ENCODE peak calls at places on chromosomes 7 and 10, in six cellular contexts. Q, W, T, E, X and V are unnamed samples.

GRCh38 chr10:130357226-130357625 is 221.0 kb downstream of the GLRX3 start:
- DNase-seq in T (no peak), W (no peak), Q (no peak), E (no peak), X (no peak), V (no peak)

GRCh38 chr7:90876701-90877100 is 280.6 kb downstream of the CDK14 start:
- DNase-seq in Q (no peak), E (no peak), W (no peak), X (no peak), T (no peak), V (no peak)

GRCh38 chr7:113548561-113548960 is 370.2 kb downstream of the PPP1R3A start:
- DNase-seq in E (no peak), T (no peak), W (peak), X (no peak), Q (no peak), V (no peak)

GRCh38 chr7:14899065-14899464 is 3.5 kb downstream of the DGKB start:
- DNase-seq in Q (peak), X (peak), E (peak), T (no peak), W (no peak), V (no peak)

GRCh38 chr7:98982686-98983085 is 104.4 kb downstream of the TRRAP start:
- DNase-seq in X (no peak), W (no peak), E (no peak), T (peak), Q (no peak), V (no peak)

GRCh38 chr10:81073155-81073554 is 535.5 kb downstream of the SH2D4B start:
- DNase-seq in T (no peak), Q (no peak), X (no peak), W (no peak), E (no peak), V (no peak)

GRCh38 chr7:28573751-28574295 is 161.5 kb downstream of the CREB5 start:
- DNase-seq in E (no peak), W (no peak), Q (peak), X (peak), T (no peak), V (no peak)

GRCh38 chr7:11716185-11716584 is 115.8 kb downstream of the THSD7A start:
- DNase-seq in X (peak), E (peak), Q (peak), T (no peak), W (peak), V (no peak)

GRCh38 chr7:130894146-130895005 is 160.4 kb upstream of the KLF14 start:
- DNase-seq in X (peak), E (peak), W (peak), T (peak), Q (peak), V (no peak)

GRCh38 chr10:69093933-69094332 is 6.0 kb downstream of the SRGN start:
- DNase-seq in X (peak), Q (peak), E (peak), T (no peak), W (no peak), V (no peak)

GRCh38 chr7:33043434-33043833 is 19.1 kb downstream of the NT5C3A start:
- DNase-seq in T (no peak), W (no peak), E (no peak), X (no peak), Q (no peak), V (no peak)

GRCh38 chr7:33039257-33039904 is 23.2 kb downstream of the NT5C3A start:
- DNase-seq in T (no peak), W (no peak), E (peak), X (peak), Q (peak), V (no peak)

GRCh38 chr7:33039905-33040292 is 22.7 kb downstream of the NT5C3A start:
- DNase-seq in W (no peak), E (no peak), X (no peak), T (no peak), Q (no peak), V (no peak)

GRCh38 chr7:33038639-33039038 is 23.9 kb downstream of the NT5C3A start:
- DNase-seq in T (no peak), X (no peak), E (no peak), W (no peak), Q (no peak), V (no peak)

GRCh38 chr7:33040803-33041516 is 21.6 kb downstream of the NT5C3A start:
- DNase-seq in X (peak), W (no peak), E (peak), Q (peak), T (no peak), V (no peak)
- H3K4me3 ChIP-seq in X (no peak), W (no peak), E (no peak), Q (no peak), T (peak), V (no peak)

GRCh38 chr10:103053659-103054581 is 135.8 kb downstream of the CNNM2 start:
- DNase-seq in Q (peak), X (peak), T (no peak), W (peak), E (peak), V (peak)
- TF ChIP-seq CTCF in Q (peak), X (peak), T (no peak), W (peak), E (peak), V (peak)

DNA sequence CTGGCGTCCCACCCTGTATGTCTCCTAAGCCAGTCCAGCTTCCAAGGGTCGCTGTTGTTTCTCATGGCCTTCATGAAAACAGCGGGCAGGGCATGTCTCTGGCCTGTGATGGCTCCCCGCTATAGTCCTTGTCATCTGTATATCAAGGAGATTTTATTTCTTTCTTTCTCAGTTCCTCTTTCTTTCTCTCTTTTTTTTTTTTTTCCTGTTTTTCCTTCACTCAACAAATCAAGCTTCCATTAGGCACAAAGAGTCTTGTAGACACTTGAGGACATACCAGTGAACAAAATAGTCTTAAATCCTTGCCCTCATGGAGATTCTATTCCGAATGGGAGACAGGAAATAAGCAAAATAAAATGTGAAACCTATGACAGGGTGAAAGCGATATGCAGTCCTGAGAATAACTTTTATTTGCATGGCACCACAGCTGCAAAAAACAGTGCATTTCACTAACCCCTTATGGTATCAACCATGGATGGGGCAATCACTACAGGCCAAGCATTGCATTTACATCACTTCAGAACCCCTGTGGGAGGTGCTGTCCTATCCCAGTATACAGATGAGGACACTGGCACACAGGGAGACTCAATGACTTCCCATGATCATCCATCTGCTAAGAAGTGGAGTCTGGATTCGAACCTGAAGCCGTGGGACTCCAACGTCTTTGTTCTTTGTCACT is 50.7 kb downstream of the SYPL1 start:
- DNase-seq in X (no peak), T (no peak), Q (no peak), W (no peak), E (no peak), V (no peak)
- H3K4me3 ChIP-seq in X (no peak), T (no peak), Q (no peak), W (no peak), E (no peak), V (no peak)

GRCh38 chr7:64887756-64888508 is 15.1 kb upstream of the ZNF273 start:
- DNase-seq in T (no peak), W (no peak), X (no peak), Q (no peak), E (peak), V (no peak)
- TF ChIP-seq CTCF in T (no peak), W (no peak), X (peak), Q (no peak), E (peak), V (peak)

GRCh38 chr10:92751827-92752226 is 62.1 kb downstream of the HHEX start:
- DNase-seq in X (no peak), E (no peak), W (no peak), Q (no peak), T (no peak), V (no peak)
- H3K4me3 ChIP-seq in X (no peak), E (no peak), W (no peak), Q (no peak), T (no peak), V (no peak)

GRCh38 chr10:60664859-60665258 is 113.4 kb upstream of the CDK1 start:
- DNase-seq in T (no peak), Q (peak), W (peak), X (no peak), E (peak), V (no peak)

GRCh38 chr10:60663850-60664249 is 114.4 kb upstream of the CDK1 start:
- DNase-seq in Q (no peak), T (no peak), X (no peak), E (peak), W (peak), V (no peak)

GRCh38 chr10:60660625-60661024 is 117.7 kb upstream of the CDK1 start:
- DNase-seq in E (no peak), Q (no peak), T (no peak), W (no peak), X (no peak), V (no peak)

GRCh38 chr10:60661627-60662026 is 116.7 kb upstream of the CDK1 start:
- DNase-seq in Q (peak), T (no peak), X (peak), E (peak), W (peak), V (peak)

DNA sequence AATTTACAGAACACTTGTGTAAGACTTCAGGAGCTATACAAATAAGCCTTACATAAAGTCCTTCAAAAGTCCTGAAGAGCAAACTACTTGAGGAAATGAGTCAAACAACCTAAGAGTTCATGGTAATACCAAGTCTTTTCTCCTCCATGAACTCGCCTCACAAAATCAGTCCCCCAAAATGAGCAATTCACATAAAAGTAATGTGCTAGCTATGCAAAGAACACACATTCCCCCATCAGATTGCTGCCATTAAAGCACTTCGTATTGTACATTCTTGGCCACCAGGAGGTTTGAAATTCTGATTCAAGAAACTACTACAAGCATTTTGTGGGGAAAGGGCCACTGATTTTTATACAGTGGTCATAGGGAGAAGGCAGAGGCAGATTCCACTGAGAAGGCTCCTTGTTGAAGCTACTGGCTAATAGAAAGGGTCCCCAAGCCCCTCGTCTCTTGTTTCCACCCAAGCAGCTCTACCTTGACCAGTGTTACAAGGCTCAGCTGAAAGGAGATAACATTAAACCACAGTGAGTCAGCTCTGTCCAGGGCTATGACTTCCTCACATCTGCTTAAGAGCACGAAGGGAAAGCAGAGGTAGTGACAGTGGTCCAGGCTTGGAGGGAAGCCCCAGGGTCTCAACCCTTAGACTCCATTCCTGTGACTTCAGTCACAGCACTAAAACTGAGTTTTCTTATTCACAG is 115.2 kb upstream of the CDK1 start:
- DNase-seq in E (peak), W (peak), T (no peak), Q (peak), X (peak), V (no peak)
- TF ChIP-seq CTCF in E (peak), W (no peak), T (no peak), Q (no peak), X (no peak), V (peak)

DNA sequence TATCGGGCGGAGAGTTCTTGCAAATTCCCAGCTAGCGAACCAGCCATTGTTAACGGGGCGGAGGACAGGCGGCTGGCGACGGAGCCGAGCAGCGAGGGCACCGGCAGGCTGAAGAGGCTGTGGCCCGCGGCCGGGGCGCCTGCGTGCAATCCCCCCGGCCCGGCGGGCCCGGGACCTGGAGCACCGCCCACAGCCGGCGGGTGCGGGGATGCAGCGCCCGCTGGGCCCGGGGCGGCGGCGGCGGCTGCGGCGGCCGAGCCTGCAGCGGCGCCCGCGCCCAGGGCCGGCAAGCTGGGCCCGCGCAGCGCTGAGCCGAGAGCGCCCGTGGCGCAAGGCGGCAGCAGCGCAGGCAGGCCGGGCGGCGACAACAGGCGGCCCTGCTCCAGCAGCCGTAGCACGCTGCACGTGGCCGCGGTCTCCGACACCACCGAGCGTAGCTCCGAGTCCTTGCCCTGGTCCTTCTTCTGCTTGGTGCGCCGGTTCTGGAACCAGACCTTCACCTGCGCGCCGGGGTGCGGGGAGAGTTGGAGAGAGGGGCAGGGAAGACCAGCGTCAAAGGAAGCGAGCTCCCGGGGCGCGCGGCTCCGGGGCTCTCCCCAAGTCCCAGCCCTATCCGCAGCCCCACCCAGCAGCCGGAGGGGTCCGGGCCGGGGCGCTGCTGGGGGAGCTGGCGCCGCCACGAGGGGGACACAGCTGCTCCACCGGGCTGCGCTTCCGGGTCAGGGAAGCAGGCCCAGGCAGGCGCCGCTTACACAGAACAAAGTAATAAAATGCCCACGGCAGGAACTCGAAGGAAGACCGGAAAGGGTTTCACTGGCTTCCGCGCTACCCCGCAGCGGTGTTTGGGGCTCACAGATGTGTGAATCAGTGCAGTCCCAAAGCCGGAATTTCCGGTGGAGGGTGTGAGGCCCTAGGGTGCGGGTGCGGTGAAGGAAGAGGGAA is 3.7 kb downstream of the VAX1 start:
- DNase-seq in X (no peak), T (no peak), W (no peak), E (no peak), Q (no peak), V (no peak)
- H3K4me3 ChIP-seq in X (peak), T (peak), W (no peak), E (no peak), Q (no peak), V (no peak)

GRCh38 chr7:2103071-2103898 is 129.5 kb downstream of the MAD1L1 start:
- DNase-seq in W (no peak), E (no peak), X (no peak), T (no peak), Q (no peak), V (no peak)
- TF ChIP-seq CTCF in W (peak), E (peak), X (no peak), T (no peak), Q (no peak), V (no peak)